ENCODE peak calls at places on chromosomes 11 and 22, in four cellular contexts. One of them, this sample, is unnamed.

GRCh38 chr11:133681901-133682300 is 149.6 kb upstream of the OPCML start:
- DNase-seq in Right ventricle myocardium superior: no peak
- DNase-seq in amniotic stem cell: no peak
- DNase-seq in SK-MEL-5: no peak
- DNase-seq in this sample: no peak

GRCh38 chr22:27829620-27830019 is 28.1 kb upstream of the MN1 start:
- DNase-seq in amniotic stem cell: no peak
- DNase-seq in Right ventricle myocardium superior: no peak
- DNase-seq in SK-MEL-5: no peak
- DNase-seq in this sample: no peak

GRCh38 chr11:45798793-45799441 is 6.0 kb upstream of the SLC35C1 start:
- DNase-seq in Right ventricle myocardium superior: no peak
- DNase-seq in amniotic stem cell: no peak
- DNase-seq in SK-MEL-5: no peak
- DNase-seq in this sample: no peak

GRCh38 chr11:77287136-77287535 is 14.3 kb downstream of the GDPD4 start:
- DNase-seq in Right ventricle myocardium superior: no peak
- DNase-seq in amniotic stem cell: no peak
- DNase-seq in SK-MEL-5: no peak
- DNase-seq in this sample: no peak

GRCh38 chr11:103091024-103091423 is 936 bp downstream of the DCUN1D5 start:
- DNase-seq in amniotic stem cell: no peak
- DNase-seq in SK-MEL-5: peak
- DNase-seq in Right ventricle myocardium superior: no peak
- DNase-seq in this sample: no peak

GRCh38 chr11:14380947-14381555 is 22.1 kb upstream of the RRAS2 start:
- DNase-seq in amniotic stem cell: no peak
- DNase-seq in SK-MEL-5: peak
- DNase-seq in Right ventricle myocardium superior: peak
- DNase-seq in this sample: no peak

GRCh38 chr11:33160147-33160546 is 1.1 kb downstream of the CSTF3 start:
- DNase-seq in amniotic stem cell: peak
- DNase-seq in Right ventricle myocardium superior: no peak
- DNase-seq in SK-MEL-5: peak
- DNase-seq in this sample: no peak

GRCh38 chr22:25110846-25111578 is 88.6 kb upstream of the CRYBB3 start:
- DNase-seq in Right ventricle myocardium superior: peak
- DNase-seq in SK-MEL-5: peak
- DNase-seq in amniotic stem cell: peak
- DNase-seq in this sample: peak

GRCh38 chr11:94518300-94518699 is 6.0 kb downstream of the C11orf97 start:
- DNase-seq in SK-MEL-5: no peak
- DNase-seq in Right ventricle myocardium superior: no peak
- DNase-seq in amniotic stem cell: no peak
- DNase-seq in this sample: no peak

GRCh38 chr22:46001046-46001425 is 24.1 kb upstream of the WNT7B start:
- DNase-seq in SK-MEL-5: no peak
- DNase-seq in amniotic stem cell: no peak
- DNase-seq in Right ventricle myocardium superior: peak
- DNase-seq in this sample: no peak

GRCh38 chr11:6557761-6558674 is 45.4 kb downstream of the RRP8 start:
- DNase-seq in Right ventricle myocardium superior: peak
- DNase-seq in amniotic stem cell: no peak
- DNase-seq in SK-MEL-5: no peak
- DNase-seq in this sample: no peak

GRCh38 chr11:65187971-65188461 is 6.3 kb downstream of the CAPN1 start:
- DNase-seq in Right ventricle myocardium superior: no peak
- DNase-seq in amniotic stem cell: no peak
- DNase-seq in SK-MEL-5: no peak
- DNase-seq in this sample: no peak

GRCh38 chr11:100576044-100577021 is 110.8 kb upstream of the ARHGAP42 start:
- DNase-seq in SK-MEL-5: peak
- DNase-seq in Right ventricle myocardium superior: no peak
- DNase-seq in amniotic stem cell: peak
- DNase-seq in this sample: no peak

GRCh38 chr11:130383363-130384168 is 44.8 kb downstream of the ADAMTS8 start:
- DNase-seq in Right ventricle myocardium superior: no peak
- DNase-seq in SK-MEL-5: no peak
- DNase-seq in amniotic stem cell: peak
- DNase-seq in this sample: peak

GRCh38 chr11:65412271-65413076 is 10.1 kb upstream of the NEAT1 start:
- DNase-seq in Right ventricle myocardium superior: peak
- DNase-seq in amniotic stem cell: no peak
- DNase-seq in SK-MEL-5: no peak
- DNase-seq in this sample: no peak

GRCh38 chr22:49772692-49773091 is 55.0 kb downstream of the BRD1 start:
- DNase-seq in SK-MEL-5: no peak
- DNase-seq in Right ventricle myocardium superior: peak
- DNase-seq in amniotic stem cell: no peak
- DNase-seq in this sample: no peak

GRCh38 chr22:20955548-20955947 is 11.5 kb upstream of the AIFM3 start:
- DNase-seq in SK-MEL-5: no peak
- DNase-seq in amniotic stem cell: no peak
- DNase-seq in Right ventricle myocardium superior: no peak
- DNase-seq in this sample: no peak

GRCh38 chr22:29243874-29244446 is 23.8 kb downstream of the RHBDD3 start:
- DNase-seq in SK-MEL-5: no peak
- DNase-seq in Right ventricle myocardium superior: no peak
- DNase-seq in amniotic stem cell: no peak
- DNase-seq in this sample: no peak

GRCh38 chr22:49848690-49849160 is 4.9 kb upstream of the ZBED4 start:
- DNase-seq in SK-MEL-5: no peak
- DNase-seq in Right ventricle myocardium superior: no peak
- DNase-seq in amniotic stem cell: no peak
- DNase-seq in this sample: no peak

GRCh38 chr22:47629273-47629711 is 866.8 kb downstream of the TBC1D22A start:
- DNase-seq in amniotic stem cell: no peak
- DNase-seq in Right ventricle myocardium superior: no peak
- DNase-seq in SK-MEL-5: no peak
- DNase-seq in this sample: no peak

GRCh38 chr11:61960532-61960931 is 6.9 kb downstream of the FTH1 start:
- DNase-seq in amniotic stem cell: no peak
- DNase-seq in SK-MEL-5: no peak
- DNase-seq in Right ventricle myocardium superior: peak
- DNase-seq in this sample: no peak

GRCh38 chr11:107018274-107018901 is at the start of gene GUCY1A2:
- DNase-seq in Right ventricle myocardium superior: peak
- DNase-seq in amniotic stem cell: no peak
- DNase-seq in SK-MEL-5: no peak
- DNase-seq in this sample: no peak

GRCh38 chr11:104467414-104467813 is 303.5 kb upstream of the PDGFD start:
- DNase-seq in SK-MEL-5: peak
- DNase-seq in Right ventricle myocardium superior: no peak
- DNase-seq in amniotic stem cell: no peak
- DNase-seq in this sample: no peak

GRCh38 chr11:118918686-118919280 is 6.9 kb downstream of the BCL9L start:
- DNase-seq in amniotic stem cell: no peak
- DNase-seq in SK-MEL-5: no peak
- DNase-seq in Right ventricle myocardium superior: no peak
- DNase-seq in this sample: no peak

GRCh38 chr11:623999-624704 is 603 bp downstream of the CDHR5 start:
- DNase-seq in SK-MEL-5: no peak
- DNase-seq in amniotic stem cell: no peak
- DNase-seq in Right ventricle myocardium superior: no peak
- DNase-seq in this sample: no peak

GRCh38 chr11:2768471-2769408 is 68.9 kb upstream of the KCNQ1OT1 start:
- DNase-seq in SK-MEL-5: no peak
- DNase-seq in Right ventricle myocardium superior: peak
- DNase-seq in amniotic stem cell: peak
- DNase-seq in this sample: peak